ENCODE peak calls at places on chromosomes 12 and 14, in five cellular contexts. Q is H7, A is heart right ventricle, F is IMR-90, B is AG04450. P is an unnamed sample.

GRCh38 chr12:15629761-15630160 is 159.4 kb downstream of the EPS8 start:
- DNase-seq in Q (no peak), A (no peak), F (peak; percentile 69), B (no peak), P (no peak)

GRCh38 chr14:72186461-72187035 is 254.3 kb downstream of the RGS6 start:
- DNase-seq in Q (no peak), A (no peak), F (no peak), B (no peak), P (peak; percentile 48)

GRCh38 chr12:12405882-12406281 is 49.0 kb downstream of the BORCS5 start:
- DNase-seq in Q (no peak), A (peak; percentile 27), F (no peak), B (no peak), P (no peak)

GRCh38 chr12:29781176-29781575 is 2.6 kb downstream of the TMTC1 start:
- DNase-seq in Q (no peak), A (no peak), F (no peak), B (no peak), P (no peak)

GRCh38 chr12:95102916-95103671 is 29.7 kb upstream of the NR2C1 start:
- DNase-seq in Q (no peak), A (no peak), F (peak; percentile 94), B (peak; percentile 71), P (no peak)

GRCh38 chr12:108365324-108365723 is 26.2 kb upstream of the CMKLR1 start:
- DNase-seq in Q (no peak), A (no peak), F (no peak), B (no peak), P (no peak)

GRCh38 chr14:50607181-50607580 is 47.2 kb downstream of the ATL1 start:
- DNase-seq in Q (no peak), A (no peak), F (peak; percentile 63), B (no peak), P (no peak)

GRCh38 chr14:33943484-33943883 is 7.4 kb downstream of the EGLN3 start:
- DNase-seq in Q (no peak), A (no peak), F (no peak), B (no peak), P (no peak)

GRCh38 chr12:62522984-62523383 is 56.4 kb downstream of the MON2 start:
- DNase-seq in Q (no peak), A (no peak), F (peak; percentile 15), B (no peak), P (no peak)

GRCh38 chr12:104213952-104214351 is 1.6 kb upstream of the TXNRD1 start:
- DNase-seq in Q (no peak), A (no peak), F (peak; percentile 96), B (peak; percentile 85), P (no peak)

GRCh38 chr12:131872154-131873046 is 22.0 kb upstream of the ULK1 start:
- DNase-seq in Q (peak; percentile 53), A (no peak), F (peak; percentile 84), B (no peak), P (no peak)

GRCh38 chr14:30528119-30528518 is 30.8 kb upstream of the G2E3 start:
- DNase-seq in Q (no peak), A (no peak), F (no peak), B (no peak), P (no peak)

GRCh38 chr14:73198253-73198652 is 39.1 kb upstream of the PAPLN start:
- DNase-seq in Q (peak; percentile 38), A (no peak), F (no peak), B (no peak), P (no peak)

GRCh38 chr14:85607571-85608219 is 77.8 kb downstream of the FLRT2 start:
- DNase-seq in Q (no peak), A (no peak), F (peak; percentile 97), B (peak; percentile 49), P (no peak)

GRCh38 chr14:38808734-38809455 is 294.1 kb downstream of the SEC23A start:
- DNase-seq in Q (no peak), A (no peak), F (no peak), B (no peak), P (no peak)

GRCh38 chr12:122974274-122974891 is 661 bp upstream of the OGFOD2 start:
- DNase-seq in Q (peak; percentile 97), A (peak; percentile 97), F (peak; percentile 98), B (peak; percentile 93), P (peak; percentile 97)

GRCh38 chr12:46450279-46450748 is 77.7 kb upstream of the SLC38A2 start:
- DNase-seq in Q (no peak), A (peak; percentile 68), F (no peak), B (no peak), P (peak; percentile 85)

GRCh38 chr12:15728118-15728598 is 61.0 kb downstream of the EPS8 start:
- DNase-seq in Q (no peak), A (no peak), F (peak; percentile 80), B (peak; percentile 21), P (no peak)

GRCh38 chr12:28550757-28551381 is 360.6 kb downstream of the CCDC91 start:
- DNase-seq in Q (no peak), A (no peak), F (peak; percentile 86), B (peak; percentile 30), P (no peak)

GRCh38 chr12:132582058-132582420 is 28.3 kb downstream of the LRCOL1 start:
- DNase-seq in Q (peak; percentile 92), A (peak; percentile 59), F (no peak), B (no peak), P (no peak)

GRCh38 chr14:74908861-74909341 is 14.2 kb downstream of the RPS6KL1 start:
- DNase-seq in Q (peak; percentile 49), A (no peak), F (no peak), B (no peak), P (no peak)

GRCh38 chr12:54428050-54429013 is 9.3 kb upstream of the ITGA5 start:
- DNase-seq in Q (peak; percentile 60), A (no peak), F (peak; percentile 68), B (no peak), P (no peak)

GRCh38 chr14:60348211-60348610 is 99.2 kb downstream of the PPM1A start:
- DNase-seq in Q (no peak), A (no peak), F (no peak), B (no peak), P (no peak)

GRCh38 chr12:94674835-94675234 is 24.5 kb upstream of the TMCC3 start:
- DNase-seq in Q (no peak), A (no peak), F (no peak), B (no peak), P (peak; percentile 24)

GRCh38 chr12:52248541-52249035 is 15.5 kb downstream of the KRT7 start:
- DNase-seq in Q (peak; percentile 48), A (no peak), F (no peak), B (no peak), P (no peak)
- H3K27me3 ChIP-seq in Q (peaks cover 14% of the 10 kb centered on the region), A (peaks cover 32% of the 10 kb centered on the region), F (no peaks in the 10 kb centered on the region), B (peaks cover 10% of the 10 kb centered on the region), P (no peaks in the 10 kb centered on the region)

GRCh38 chr12:520119-520518 is 60.4 kb downstream of the B4GALNT3 start:
- DNase-seq in Q (no peak), A (no peak), F (no peak), B (no peak), P (no peak)
- H3K27me3 ChIP-seq in Q (no peaks in the 10 kb centered on the region), A (no peaks in the 10 kb centered on the region), F (peaks cover 63% of the 10 kb centered on the region), B (peaks cover 40% of the 10 kb centered on the region), P (peaks cover 4% of the 10 kb centered on the region)

DNA sequence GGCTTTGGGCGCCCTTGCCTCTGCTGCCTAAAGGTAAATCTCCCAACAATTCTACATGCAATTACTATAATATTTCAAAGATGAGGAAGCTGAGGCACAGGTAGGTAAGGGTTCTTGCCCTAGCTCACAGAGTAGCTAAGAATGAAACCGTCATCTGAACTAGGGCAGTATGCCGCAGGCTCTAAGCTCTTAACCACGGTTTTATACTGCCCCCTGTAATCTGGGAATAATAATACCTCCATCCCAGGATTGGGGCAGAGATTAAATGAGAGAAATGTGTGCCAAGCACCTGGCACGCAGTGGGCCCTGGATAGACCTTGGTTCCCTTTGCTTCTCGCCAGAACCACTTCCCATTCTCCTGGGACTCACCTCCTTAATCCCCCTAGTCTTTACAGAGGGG is 1.5 kb upstream of the HRK start:
- DNase-seq in Q (peak; percentile 59), A (no peak), F (peak; percentile 61), B (no peak), P (no peak)
- H3K27me3 ChIP-seq in Q (peaks cover 55% of the 10 kb centered on the region), A (peaks cover 56% of the 10 kb centered on the region), F (peaks cover 70% of the 10 kb centered on the region), B (peaks cover 59% of the 10 kb centered on the region), P (peaks cover 43% of the 10 kb centered on the region)

DNA sequence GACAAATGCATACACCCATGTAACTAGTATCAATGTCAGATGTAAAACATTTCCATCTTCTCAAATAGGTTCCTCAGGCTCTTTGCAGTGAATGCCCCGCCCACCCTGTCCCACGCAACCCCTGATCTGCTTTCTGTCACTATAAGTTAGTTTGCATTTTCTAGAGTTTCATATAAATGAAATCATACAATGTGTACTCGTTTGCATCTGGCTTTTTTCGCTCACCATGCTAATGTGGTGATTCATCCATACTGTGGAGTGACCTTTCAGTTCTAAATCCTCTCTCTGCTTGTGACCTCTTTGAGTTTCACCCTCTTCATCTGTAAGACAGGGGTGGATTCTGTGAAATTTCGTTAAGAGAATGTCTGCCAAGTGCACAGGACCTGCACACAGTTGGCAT is 30.6 kb upstream of the MSI1 start:
- DNase-seq in Q (no peak), A (no peak), F (peak; percentile 75), B (peak; percentile 33), P (no peak)
- H3K27me3 ChIP-seq in Q (no peaks in the 10 kb centered on the region), A (peaks cover 36% of the 10 kb centered on the region), F (peaks cover 32% of the 10 kb centered on the region), B (peaks cover 37% of the 10 kb centered on the region), P (peaks cover 18% of the 10 kb centered on the region)

GRCh38 chr14:104561661-104562495 is 17.7 kb upstream of the C14orf180 start:
- DNase-seq in Q (no peak), A (peak; percentile 2), F (no peak), B (no peak), P (no peak)
- H3K27me3 ChIP-seq in Q (no peaks in the 10 kb centered on the region), A (peaks cover 17% of the 10 kb centered on the region), F (peaks cover 4% of the 10 kb centered on the region), B (peaks cover 6% of the 10 kb centered on the region), P (peaks cover 5% of the 10 kb centered on the region)

GRCh38 chr12:48180424-48180823 is 3.0 kb upstream of the CCDC184 start:
- DNase-seq in Q (no peak), A (no peak), F (no peak), B (no peak), P (no peak)
- H3K27me3 ChIP-seq in Q (peaks cover 54% of the 10 kb centered on the region), A (peaks cover 79% of the 10 kb centered on the region), F (peaks cover 59% of the 10 kb centered on the region), B (peaks cover 63% of the 10 kb centered on the region), P (peaks cover 61% of the 10 kb centered on the region)

GRCh38 chr14:105102893-105103292 is 37.7 kb upstream of the GPR132 start:
- DNase-seq in Q (no peak), A (no peak), F (no peak), B (no peak), P (no peak)
- H3K27me3 ChIP-seq in Q (no peaks in the 10 kb centered on the region), A (peaks cover 19% of the 10 kb centered on the region), F (peaks cover 39% of the 10 kb centered on the region), B (peaks cover 33% of the 10 kb centered on the region), P (peaks cover 20% of the 10 kb centered on the region)

DNA sequence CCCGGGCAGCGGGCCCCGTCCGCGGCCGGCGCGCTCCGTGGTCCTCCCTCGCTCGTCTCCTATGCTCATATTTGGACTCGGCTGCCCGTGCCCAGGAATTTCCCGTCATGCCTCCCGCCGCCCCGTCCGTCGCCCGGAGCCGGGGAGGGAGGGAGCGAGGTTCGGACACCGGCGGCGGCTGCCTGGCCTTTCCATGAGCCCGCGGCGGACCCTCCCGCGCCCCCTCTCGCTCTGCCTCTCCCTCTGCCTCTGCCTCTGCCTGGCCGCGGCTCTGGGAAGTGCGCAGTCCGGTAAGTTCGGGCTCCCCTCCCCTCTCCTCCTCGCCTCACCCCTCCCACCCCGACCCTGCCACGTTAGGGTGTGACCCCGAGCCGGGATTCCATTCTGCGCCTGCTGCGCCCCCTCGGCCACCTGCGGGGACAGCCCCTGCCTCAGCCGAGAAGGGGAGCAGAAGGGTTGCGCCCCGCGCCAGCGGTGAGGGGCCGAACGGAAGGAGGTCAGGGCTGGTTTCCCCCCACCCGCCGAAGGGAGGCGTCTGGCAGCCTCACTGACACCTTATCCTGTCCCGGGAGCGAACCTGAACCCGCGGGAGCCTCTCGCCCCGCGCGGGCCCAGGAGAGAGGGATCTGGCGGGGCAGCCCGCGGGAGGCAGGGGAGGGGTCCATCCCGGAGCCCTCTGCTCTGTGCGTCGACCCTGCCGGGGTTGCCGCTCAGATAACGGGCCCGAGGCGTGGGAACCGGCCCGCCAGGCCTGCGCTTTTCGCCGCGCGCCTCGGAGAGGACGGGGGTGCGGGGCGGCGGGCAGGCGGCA is at the start of gene MSRB3:
- DNase-seq in Q (peak; percentile 88), A (peak; percentile 81), F (peak; percentile 70), B (peak; percentile 37), P (peak; percentile 78)
- H3K27me3 ChIP-seq in Q (peaks cover 15% of the 10 kb centered on the region), A (no peaks in the 10 kb centered on the region), F (no peaks in the 10 kb centered on the region), B (no peaks in the 10 kb centered on the region), P (no peaks in the 10 kb centered on the region)